ENCODE peak calls at places on chromosomes 6 and 20, in five cellular contexts. One of them, this sample, is unnamed.

GRCh38 chr6:150267686-150268561 is 100.9 kb upstream of the IYD start:
- DNase-seq in stomach: no peak
- DNase-seq in HCT116: no peak
- DNase-seq in Panc1: no peak
- DNase-seq in spleen: no peak
- DNase-seq in this sample: peak; percentile 68

GRCh38 chr6:158849899-158850806 is 31.0 kb upstream of the EZR start:
- DNase-seq in spleen: no peak
- DNase-seq in stomach: peak; percentile 54
- DNase-seq in Panc1: peak; percentile 95
- DNase-seq in HCT116: peak; percentile 97
- DNase-seq in this sample: peak; percentile 29

GRCh38 chr20:25623225-25623735 is 534 bp downstream of the NANP start:
- DNase-seq in HCT116: peak; percentile 0
- DNase-seq in stomach: peak; percentile 39
- DNase-seq in spleen: peak; percentile 87
- DNase-seq in Panc1: no peak
- DNase-seq in this sample: peak; percentile 28

GRCh38 chr20:37901667-37902503 is 1.0 kb upstream of the VSTM2L start:
- DNase-seq in stomach: peak; percentile 53
- DNase-seq in HCT116: peak; percentile 4
- DNase-seq in Panc1: peak; percentile 63
- DNase-seq in spleen: no peak
- DNase-seq in this sample: peak; percentile 41

GRCh38 chr6:1825277-1825676 is 215.6 kb downstream of the FOXC1 start:
- DNase-seq in spleen: no peak
- DNase-seq in Panc1: no peak
- DNase-seq in HCT116: no peak
- DNase-seq in stomach: no peak
- DNase-seq in this sample: no peak

GRCh38 chr6:45653117-45653883 is 275.6 kb upstream of the SUPT3H start:
- DNase-seq in stomach: no peak
- DNase-seq in Panc1: no peak
- DNase-seq in HCT116: no peak
- DNase-seq in spleen: no peak
- DNase-seq in this sample: no peak

GRCh38 chr6:74091133-74091793 is 395.3 kb downstream of the CD109 start:
- DNase-seq in Panc1: peak; percentile 28
- DNase-seq in HCT116: peak; percentile 65
- DNase-seq in stomach: no peak
- DNase-seq in spleen: no peak
- DNase-seq in this sample: no peak

GRCh38 chr6:10852281-10852965 is 14.1 kb upstream of the MAK start:
- DNase-seq in HCT116: no peak
- DNase-seq in Panc1: no peak
- DNase-seq in spleen: no peak
- DNase-seq in stomach: no peak
- DNase-seq in this sample: no peak

GRCh38 chr6:46491789-46492547 is 719 bp upstream of the RCAN2 start:
- DNase-seq in Panc1: no peak
- DNase-seq in HCT116: peak; percentile 24
- DNase-seq in stomach: peak; percentile 50
- DNase-seq in spleen: peak; percentile 83
- DNase-seq in this sample: peak; percentile 32

GRCh38 chr6:166005401-166005845 is 162.2 kb downstream of the TBXT start:
- DNase-seq in stomach: no peak
- DNase-seq in HCT116: no peak
- DNase-seq in spleen: no peak
- DNase-seq in Panc1: no peak
- DNase-seq in this sample: no peak

GRCh38 chr6:84645000-84645399 is 119.4 kb downstream of the TBX18 start:
- DNase-seq in spleen: no peak
- DNase-seq in stomach: no peak
- DNase-seq in Panc1: no peak
- DNase-seq in HCT116: no peak
- DNase-seq in this sample: no peak

GRCh38 chr6:77416839-77417238 is 46.5 kb downstream of the HTR1B start:
- DNase-seq in stomach: no peak
- DNase-seq in Panc1: no peak
- DNase-seq in HCT116: no peak
- DNase-seq in spleen: no peak
- DNase-seq in this sample: no peak

GRCh38 chr6:44642870-44643522 is 255.5 kb downstream of the CDC5L start:
- DNase-seq in Panc1: no peak
- DNase-seq in stomach: no peak
- DNase-seq in spleen: no peak
- DNase-seq in HCT116: no peak
- DNase-seq in this sample: no peak

GRCh38 chr6:119052292-119052889 is 26.1 kb downstream of the FAM184A start:
- DNase-seq in stomach: no peak
- DNase-seq in HCT116: no peak
- DNase-seq in spleen: no peak
- DNase-seq in Panc1: no peak
- DNase-seq in this sample: no peak

GRCh38 chr6:104182811-104183210 is 676.9 kb downstream of the HACE1 start:
- DNase-seq in spleen: no peak
- DNase-seq in stomach: no peak
- DNase-seq in HCT116: no peak
- DNase-seq in Panc1: no peak
- DNase-seq in this sample: no peak

GRCh38 chr6:11218827-11219826 is 13.3 kb downstream of the NEDD9 start:
- DNase-seq in stomach: no peak
- DNase-seq in spleen: no peak
- DNase-seq in HCT116: no peak
- DNase-seq in Panc1: no peak
- DNase-seq in this sample: peak; percentile 50

GRCh38 chr20:59017493-59018231 is 1.6 kb upstream of the TUBB1 start:
- DNase-seq in Panc1: no peak
- DNase-seq in spleen: peak; percentile 75
- DNase-seq in HCT116: no peak
- DNase-seq in stomach: no peak
- DNase-seq in this sample: no peak

GRCh38 chr20:46010491-46011405 is 2.0 kb downstream of the MMP9 start:
- DNase-seq in Panc1: no peak
- DNase-seq in HCT116: no peak
- DNase-seq in stomach: no peak
- DNase-seq in spleen: peak; percentile 90
- DNase-seq in this sample: no peak

GRCh38 chr20:14780508-14780907 is 443.1 kb upstream of the FLRT3 start:
- DNase-seq in spleen: no peak
- DNase-seq in stomach: no peak
- DNase-seq in Panc1: no peak
- DNase-seq in HCT116: no peak
- DNase-seq in this sample: no peak

GRCh38 chr6:149336529-149336928 is 19.0 kb downstream of the TAB2 start:
- DNase-seq in spleen: no peak
- DNase-seq in HCT116: no peak
- DNase-seq in stomach: no peak
- DNase-seq in Panc1: no peak
- DNase-seq in this sample: no peak

GRCh38 chr6:119461187-119461586 is 111.6 kb upstream of the MAN1A1 start:
- DNase-seq in HCT116: no peak
- DNase-seq in stomach: no peak
- DNase-seq in spleen: no peak
- DNase-seq in Panc1: no peak
- DNase-seq in this sample: no peak

GRCh38 chr6:52346503-52346902 is 15.4 kb upstream of the PAQR8 start:
- DNase-seq in stomach: no peak
- DNase-seq in spleen: no peak
- DNase-seq in HCT116: no peak
- DNase-seq in Panc1: no peak
- DNase-seq in this sample: peak; percentile 31

GRCh38 chr20:29443819-29444218 is 1813.6 kb upstream of the DEFB115 start:
- DNase-seq in HCT116: no peak
- DNase-seq in stomach: no peak
- DNase-seq in Panc1: no peak
- DNase-seq in spleen: no peak
- DNase-seq in this sample: no peak

GRCh38 chr6:115554060-115554459 is 506.6 kb downstream of the FRK start:
- DNase-seq in stomach: no peak
- DNase-seq in Panc1: no peak
- DNase-seq in HCT116: no peak
- DNase-seq in spleen: no peak
- DNase-seq in this sample: no peak

GRCh38 chr6:109467696-109468095 is 12.1 kb upstream of the MICAL1 start:
- DNase-seq in stomach: no peak
- DNase-seq in spleen: no peak
- DNase-seq in HCT116: no peak
- DNase-seq in Panc1: no peak
- DNase-seq in this sample: no peak

GRCh38 chr6:6596529-6596928 is 8.0 kb downstream of the LY86 start:
- DNase-seq in Panc1: no peak
- DNase-seq in spleen: no peak
- DNase-seq in HCT116: no peak
- DNase-seq in stomach: no peak
- DNase-seq in this sample: no peak

GRCh38 chr20:35715611-35716010 is 16.4 kb downstream of the ROMO1 start:
- DNase-seq in spleen: no peak
- DNase-seq in Panc1: no peak
- DNase-seq in HCT116: no peak
- DNase-seq in stomach: no peak
- DNase-seq in this sample: no peak
- TF ChIP-seq POLR2AphosphoS5 in spleen: no peak
- TF ChIP-seq POLR2AphosphoS5 in Panc1: no peak
- TF ChIP-seq POLR2AphosphoS5 in HCT116: no peak
- TF ChIP-seq POLR2AphosphoS5 in stomach: no peak
- TF ChIP-seq POLR2AphosphoS5 in this sample: no peak

GRCh38 chr6:3230275-3231212 is 3.1 kb upstream of the TUBB2B start:
- DNase-seq in stomach: no peak
- DNase-seq in spleen: no peak
- DNase-seq in HCT116: no peak
- DNase-seq in Panc1: no peak
- DNase-seq in this sample: no peak

GRCh38 chr6:3233321-3233720 is 5.9 kb upstream of the TUBB2B start:
- DNase-seq in HCT116: no peak
- DNase-seq in stomach: no peak
- DNase-seq in Panc1: no peak
- DNase-seq in spleen: no peak
- DNase-seq in this sample: no peak

GRCh38 chr6:3232017-3232838 is 4.8 kb upstream of the TUBB2B start:
- DNase-seq in stomach: no peak
- DNase-seq in spleen: no peak
- DNase-seq in HCT116: no peak
- DNase-seq in Panc1: no peak
- DNase-seq in this sample: no peak

GRCh38 chr6:3229566-3230274 is 2.3 kb upstream of the TUBB2B start:
- DNase-seq in spleen: no peak
- DNase-seq in HCT116: no peak
- DNase-seq in stomach: no peak
- DNase-seq in Panc1: no peak
- DNase-seq in this sample: no peak

DNA sequence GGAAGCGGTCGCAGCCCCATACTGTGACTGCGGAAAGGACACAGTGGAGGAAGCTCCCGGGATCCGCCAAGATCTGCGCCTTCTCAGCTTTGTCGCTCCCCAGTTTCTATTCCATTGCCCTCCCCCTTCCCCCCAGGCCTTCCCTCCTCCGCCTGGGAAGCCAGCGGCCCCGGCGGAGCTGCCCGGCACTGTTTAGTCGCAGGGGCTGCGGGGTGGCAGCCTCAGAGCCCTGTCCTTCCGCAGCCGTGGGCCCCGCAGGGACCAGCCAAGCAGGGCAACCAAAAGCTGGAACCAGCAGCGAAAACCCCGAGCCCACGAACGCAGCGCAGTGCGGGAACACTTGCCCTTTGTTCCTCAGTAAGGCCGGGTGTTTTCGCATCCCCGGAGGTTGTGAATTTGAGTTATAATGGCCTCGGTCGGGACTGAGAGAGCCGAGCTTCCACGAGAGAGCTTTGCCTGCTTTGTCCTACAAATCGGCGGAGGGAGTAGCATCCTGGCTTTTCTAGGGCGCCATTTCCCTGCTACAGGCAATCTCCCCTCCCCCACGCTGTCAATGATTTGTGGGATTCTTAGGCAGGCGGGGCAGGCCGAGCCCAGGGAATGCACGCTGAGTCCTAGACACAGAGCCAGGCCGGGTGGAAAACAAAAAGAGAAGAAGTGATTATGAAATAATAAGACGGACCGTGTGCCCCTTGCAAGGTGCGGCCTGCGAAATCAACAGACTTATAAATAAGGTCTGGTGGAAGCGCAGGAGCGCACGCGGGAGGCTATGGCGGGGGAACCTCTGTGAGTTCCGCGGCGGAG is 4.0 kb upstream of the TUBB2B start:
- DNase-seq in spleen: no peak
- DNase-seq in Panc1: no peak
- DNase-seq in stomach: peak; percentile 82
- DNase-seq in HCT116: no peak
- DNase-seq in this sample: peak; percentile 73
- H3K27ac ChIP-seq in spleen: peak overlapping the region; percentile 48
- H3K27ac ChIP-seq in Panc1: peak overlapping the region; percentile 61
- H3K27ac ChIP-seq in stomach: peak overlapping the region; percentile 37
- H3K27ac ChIP-seq in HCT116: no peak overlapping the region
- H3K27ac ChIP-seq in this sample: peak overlapping the region; percentile 53

GRCh38 chr20:10661261-10661660 is 12.5 kb downstream of the JAG1 start:
- DNase-seq in spleen: no peak
- DNase-seq in stomach: no peak
- DNase-seq in HCT116: no peak
- DNase-seq in Panc1: no peak
- DNase-seq in this sample: no peak
- TF ChIP-seq POLR2AphosphoS5 in spleen: no peak
- TF ChIP-seq POLR2AphosphoS5 in stomach: no peak
- TF ChIP-seq POLR2AphosphoS5 in HCT116: no peak
- TF ChIP-seq POLR2AphosphoS5 in Panc1: no peak
- TF ChIP-seq POLR2AphosphoS5 in this sample: no peak

DNA sequence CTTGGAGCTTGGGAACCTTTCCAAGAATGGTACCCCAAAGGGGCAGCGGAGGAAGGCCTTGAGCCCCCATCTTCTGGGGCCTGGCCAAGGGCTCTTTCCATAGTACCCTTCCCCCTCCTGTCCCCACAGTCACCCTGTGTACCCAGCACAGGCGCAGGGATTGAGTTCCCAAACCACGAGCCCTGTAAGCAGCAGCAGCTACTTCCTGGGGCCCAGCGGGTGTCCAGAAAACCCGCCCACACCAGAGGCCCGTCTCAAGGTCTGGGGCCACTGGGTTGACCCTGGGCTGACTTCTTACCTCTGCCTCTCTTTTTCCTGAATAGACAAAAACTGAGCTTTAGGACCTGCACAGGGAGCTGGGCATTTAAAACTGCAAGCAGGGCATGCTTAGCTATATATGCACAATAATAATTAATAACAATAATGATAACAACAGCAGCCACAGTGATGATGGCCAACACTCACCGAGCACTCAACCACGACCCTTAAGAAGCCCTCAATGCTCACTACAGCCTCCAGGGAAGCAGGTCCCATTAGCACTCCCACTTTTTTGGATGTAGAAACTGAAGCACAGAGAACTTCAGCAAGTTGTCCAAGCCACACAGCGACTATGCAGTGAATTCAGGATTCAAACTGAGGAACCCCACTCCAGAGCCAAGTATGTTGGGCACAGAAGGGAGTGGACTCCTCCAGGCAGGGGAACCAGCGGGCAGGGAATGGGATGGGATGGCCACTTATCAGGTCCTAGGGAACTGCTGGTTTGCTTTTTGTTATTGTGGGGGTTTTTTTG is 14.5 kb downstream of the NOL4L start:
- DNase-seq in HCT116: no peak
- DNase-seq in Panc1: no peak
- DNase-seq in spleen: no peak
- DNase-seq in stomach: no peak
- DNase-seq in this sample: no peak
- H3K27ac ChIP-seq in HCT116: no peak overlapping the region
- H3K27ac ChIP-seq in Panc1: no peak overlapping the region
- H3K27ac ChIP-seq in spleen: no peak overlapping the region
- H3K27ac ChIP-seq in stomach: no peak overlapping the region
- H3K27ac ChIP-seq in this sample: no peak overlapping the region

This sample was measured in prostate gland.